ENCODE peak calls at places on chromosome 21, in nine cellular contexts. B is heart right ventricle; I is activated T-cell treated with anti-CD3 and anti-CD28 coated beads for 1 hour; G is GM04503; S is NCI-H510A treated with DMSO at 0.1 percent for 48 hours; H is NCI-H1436; X is NAMALWA; D is SHP77; Q is stimulated activated CD8-positive, alpha-beta memory T cell treated with anti-CD3 and anti-CD28 coated beads, Interleukin-7, amount 100 ng/mL, for 1 hour. R is an unnamed sample.

GRCh38 chr21:16358784-16359183 is 629.0 kb downstream of the USP25 start:
- DNase-seq in Q (no peak), I (no peak), H (no peak), X (no peak), B (no peak), G (no peak), S (no peak), D (no peak), R (no peak)

GRCh38 chr21:38916214-38916964 is 110.7 kb downstream of the ETS2 start:
- DNase-seq in B (no peak), Q (no peak), I (no peak), G (no peak), D (no peak), S (no peak), X (no peak), H (no peak), R (no peak)

GRCh38 chr21:27339902-27340301 is 373.0 kb upstream of the ADAMTS5 start:
- DNase-seq in I (no peak), X (no peak), B (no peak), Q (no peak), H (no peak), D (no peak), S (no peak), G (no peak), R (no peak)

GRCh38 chr21:21807598-21807903 is 809.3 kb downstream of the NCAM2 start:
- DNase-seq in H (no peak), X (no peak), Q (no peak), D (no peak), S (no peak), B (no peak), I (no peak), G (no peak), R (no peak)

GRCh38 chr21:14084701-14085100 is 126.1 kb downstream of the LIPI start:
- DNase-seq in H (no peak), G (no peak), S (no peak), D (no peak), I (no peak), B (no peak), X (no peak), Q (no peak), R (no peak)

GRCh38 chr21:29975776-29976175 is 36.0 kb upstream of the GRIK1 start:
- DNase-seq in D (no peak), G (no peak), I (no peak), X (no peak), S (no peak), H (no peak), B (no peak), Q (no peak), R (no peak)

GRCh38 chr21:45888361-45889009 is 93.1 kb upstream of the COL6A1 start:
- DNase-seq in S (no peak), B (no peak), D (peak), H (no peak), Q (no peak), X (no peak), I (no peak), G (no peak), R (no peak)

GRCh38 chr21:16569679-16570078 is 839.9 kb downstream of the USP25 start:
- DNase-seq in D (no peak), G (no peak), H (no peak), X (no peak), B (no peak), I (no peak), Q (no peak), S (no peak), R (no peak)

GRCh38 chr21:42381347-42381984 is 14.4 kb downstream of the TMPRSS3 start:
- DNase-seq in D (peak), S (no peak), B (no peak), G (no peak), X (peak), I (no peak), H (no peak), Q (no peak), R (no peak)

GRCh38 chr21:44914176-44914874 is 6.4 kb downstream of the ITGB2 start:
- DNase-seq in B (no peak), X (peak), I (peak), S (no peak), Q (no peak), D (no peak), G (no peak), H (no peak), R (no peak)

GRCh38 chr21:44713130-44713529 is 1.8 kb upstream of the TSPEAR start:
- DNase-seq in H (no peak), I (no peak), X (no peak), S (no peak), G (no peak), D (no peak), Q (no peak), B (no peak), R (no peak)

GRCh38 chr21:22536511-22536910 is 1538.3 kb downstream of the NCAM2 start:
- DNase-seq in G (no peak), H (no peak), S (no peak), X (no peak), I (no peak), D (no peak), Q (no peak), B (no peak), R (no peak)

GRCh38 chr21:41868062-41868710 is 11.0 kb downstream of the PRDM15 start:
- DNase-seq in B (no peak), I (no peak), D (no peak), H (no peak), Q (no peak), G (no peak), X (peak), S (no peak), R (no peak)

GRCh38 chr21:35294231-35294898 is 245.3 kb upstream of the RUNX1 start:
- DNase-seq in Q (no peak), H (peak), S (peak), G (no peak), X (no peak), B (no peak), I (no peak), D (no peak), R (no peak)

GRCh38 chr21:25759573-25759972 is 24.8 kb downstream of the GABPA start:
- DNase-seq in X (no peak), B (no peak), S (no peak), G (no peak), Q (no peak), D (no peak), H (no peak), I (no peak), R (no peak)

GRCh38 chr21:37341254-37341960 is 25.2 kb upstream of the DYRK1A start:
- DNase-seq in X (no peak), S (no peak), G (no peak), Q (no peak), B (no peak), H (no peak), D (no peak), I (no peak), R (no peak)

GRCh38 chr21:46048926-46049889 is 48.7 kb upstream of the COL6A2 start:
- DNase-seq in D (no peak), B (peak), Q (no peak), I (no peak), G (peak), S (no peak), H (no peak), X (no peak), R (no peak)

GRCh38 chr21:38652396-38652795 is 153.3 kb upstream of the ETS2 start:
- DNase-seq in Q (no peak), X (no peak), H (no peak), D (no peak), B (no peak), G (no peak), S (no peak), I (no peak), R (no peak)

GRCh38 chr21:36323032-36323431 is 3.0 kb downstream of the MORC3 start:
- DNase-seq in B (peak), S (no peak), D (no peak), X (peak), I (no peak), G (no peak), Q (no peak), H (no peak), R (no peak)

GRCh38 chr21:45465105-45465504 is 60.1 kb downstream of the COL18A1 start:
- DNase-seq in I (no peak), H (no peak), B (no peak), D (no peak), G (no peak), S (no peak), Q (no peak), X (no peak), R (no peak)

GRCh38 chr21:28687571-28687970 is 305.1 kb downstream of the LTN1 start:
- DNase-seq in D (no peak), Q (no peak), H (no peak), I (no peak), G (no peak), S (no peak), X (no peak), B (no peak), R (no peak)

GRCh38 chr21:16193758-16194606 is 464.2 kb downstream of the USP25 start:
- DNase-seq in S (no peak), H (no peak), D (no peak), G (no peak), X (peak), B (peak), Q (no peak), I (no peak), R (no peak)

GRCh38 chr21:42554251-42554937 is 40.7 kb downstream of the SLC37A1 start:
- DNase-seq in X (no peak), D (no peak), B (no peak), G (no peak), Q (no peak), H (no peak), I (no peak), S (no peak), R (no peak)

GRCh38 chr21:16061194-16061593 is 331.4 kb downstream of the USP25 start:
- DNase-seq in H (no peak), G (no peak), D (no peak), Q (no peak), X (no peak), S (no peak), B (no peak), I (no peak), R (no peak)

GRCh38 chr21:39037807-39038405 is 145.3 kb downstream of the PSMG1 start:
- DNase-seq in D (no peak), B (no peak), S (no peak), H (no peak), I (no peak), G (no peak), X (no peak), Q (no peak), R (no peak)

GRCh38 chr21:39050839-39051560 is 132.3 kb downstream of the PSMG1 start:
- DNase-seq in B (no peak), Q (no peak), G (no peak), S (no peak), X (no peak), D (no peak), H (no peak), I (no peak), R (no peak)

GRCh38 chr21:46264690-46265144 is 20.7 kb downstream of the MCM3AP start:
- DNase-seq in G (no peak), I (no peak), X (no peak), H (no peak), Q (no peak), B (no peak), S (no peak), D (no peak), R (no peak)

GRCh38 chr21:18249542-18250152 is 5.0 kb downstream of the CHODL start:
- DNase-seq in B (no peak), D (no peak), I (no peak), G (no peak), Q (no peak), S (no peak), X (peak), H (no peak), R (no peak)

GRCh38 chr21:17829472-17829871 is 10.3 kb upstream of the C21orf91 start:
- DNase-seq in S (no peak), G (peak), I (no peak), D (no peak), B (no peak), H (no peak), X (no peak), Q (no peak), R (no peak)

GRCh38 chr21:38847556-38847955 is 41.8 kb downstream of the ETS2 start:
- DNase-seq in H (no peak), I (no peak), B (no peak), G (no peak), X (no peak), D (no peak), Q (no peak), S (no peak), R (no peak)

GRCh38 chr21:36145259-36145658 is 10.4 kb downstream of the CBR3 start:
- DNase-seq in I (no peak), X (no peak), D (no peak), H (no peak), Q (no peak), B (no peak), G (no peak), S (no peak), R (no peak)

GRCh38 chr21:19109694-19110093 is 706.1 kb upstream of the TMPRSS15 start:
- DNase-seq in G (no peak), D (no peak), X (no peak), H (no peak), I (no peak), Q (no peak), S (no peak), B (no peak), R (no peak)

GRCh38 chr21:42080788-42081083 is 9.6 kb downstream of the UMODL1 start:
- DNase-seq in S (no peak), B (no peak), G (peak), H (no peak), I (no peak), X (no peak), Q (no peak), D (no peak), R (no peak)

GRCh38 chr21:34243562-34243961 is 120.2 kb upstream of the KCNE2 start:
- DNase-seq in I (no peak), G (no peak), D (peak), Q (no peak), H (no peak), B (no peak), S (no peak), X (peak), R (peak)

GRCh38 chr21:9763807-9764206 is 757.6 kb upstream of the TPTE start:
- DNase-seq in I (no peak), G (no peak), Q (no peak), S (no peak), H (no peak), X (no peak), D (no peak), B (no peak), R (no peak)

GRCh38 chr21:15121097-15121654 is 56.4 kb upstream of the NRIP1 start:
- DNase-seq in X (no peak), B (no peak), H (no peak), I (no peak), S (no peak), Q (no peak), D (no peak), G (no peak), R (no peak)

GRCh38 chr21:39006653-39007417 is 176.4 kb downstream of the PSMG1 start:
- DNase-seq in I (no peak), H (no peak), Q (no peak), X (peak), G (no peak), S (no peak), B (peak), D (no peak), R (no peak)

GRCh38 chr21:18318156-18318555 is 73.5 kb downstream of the CHODL start:
- DNase-seq in H (no peak), B (no peak), I (no peak), X (peak), D (no peak), S (no peak), G (no peak), Q (no peak), R (no peak)

GRCh38 chr21:36471254-36471723 is 8.6 kb downstream of the CLDN14 start:
- DNase-seq in X (no peak), D (no peak), H (no peak), B (no peak), Q (no peak), S (no peak), G (no peak), I (no peak), R (no peak)